ENCODE peak calls at places on chromosome 20, in six cellular contexts. One of them, this sample, is unnamed.

GRCh38 chr20:5161536-5162164 is 34.8 kb downstream of the CDS2 start:
- DNase-seq in HepG2: no peak
- DNase-seq in GM12878: no peak
- DNase-seq in K562: no peak
- DNase-seq in H1: no peak
- DNase-seq in GM12891: no peak
- DNase-seq in this sample: no peak

GRCh38 chr20:17500826-17501225 is 30.4 kb downstream of the BFSP1 start:
- DNase-seq in GM12878: no peak
- DNase-seq in H1: no peak
- DNase-seq in GM12891: no peak
- DNase-seq in HepG2: no peak
- DNase-seq in K562: no peak
- DNase-seq in this sample: no peak

GRCh38 chr20:46127396-46128010 is 9.4 kb downstream of the CD40 start:
- DNase-seq in H1: no peak
- DNase-seq in HepG2: no peak
- DNase-seq in GM12878: no peak
- DNase-seq in K562: no peak
- DNase-seq in GM12891: no peak
- DNase-seq in this sample: no peak

GRCh38 chr20:8744228-8744844 is 324.6 kb upstream of the PLCB4 start:
- DNase-seq in K562: no peak
- DNase-seq in H1: no peak
- DNase-seq in HepG2: no peak
- DNase-seq in GM12891: no peak
- DNase-seq in GM12878: no peak
- DNase-seq in this sample: no peak

GRCh38 chr20:24289737-24290481 is 179.5 kb upstream of the SYNDIG1 start:
- DNase-seq in GM12878: no peak
- DNase-seq in GM12891: no peak
- DNase-seq in HepG2: no peak
- DNase-seq in K562: no peak
- DNase-seq in H1: no peak
- DNase-seq in this sample: no peak

GRCh38 chr20:40654876-40655275 is 34.2 kb downstream of the MAFB start:
- DNase-seq in H1: no peak
- DNase-seq in GM12878: no peak
- DNase-seq in K562: no peak
- DNase-seq in HepG2: no peak
- DNase-seq in GM12891: no peak
- DNase-seq in this sample: no peak

GRCh38 chr20:18504479-18505060 is 3.2 kb upstream of the SEC23B start:
- DNase-seq in GM12891: no peak
- DNase-seq in H1: no peak
- DNase-seq in GM12878: no peak
- DNase-seq in K562: no peak
- DNase-seq in HepG2: no peak
- DNase-seq in this sample: no peak

GRCh38 chr20:23966927-23967615 is 21.5 kb downstream of the GGTLC1 start:
- DNase-seq in K562: no peak
- DNase-seq in GM12878: no peak
- DNase-seq in HepG2: no peak
- DNase-seq in GM12891: no peak
- DNase-seq in H1: no peak
- DNase-seq in this sample: no peak

GRCh38 chr20:45355209-45355608 is 7.0 kb upstream of the SDC4 start:
- DNase-seq in K562: no peak
- DNase-seq in HepG2: no peak
- DNase-seq in GM12891: no peak
- DNase-seq in GM12878: no peak
- DNase-seq in H1: no peak
- DNase-seq in this sample: no peak

GRCh38 chr20:45461225-45461624 is 8.3 kb upstream of the WFDC2 start:
- DNase-seq in GM12891: no peak
- DNase-seq in K562: no peak
- DNase-seq in GM12878: no peak
- DNase-seq in HepG2: no peak
- DNase-seq in H1: no peak
- DNase-seq in this sample: no peak

GRCh38 chr20:8305449-8305978 is 173.4 kb downstream of the PLCB1 start:
- DNase-seq in H1: peak; percentile 75
- DNase-seq in HepG2: peak; percentile 83
- DNase-seq in GM12891: peak; percentile 9
- DNase-seq in K562: peak; percentile 30
- DNase-seq in GM12878: peak; percentile 30
- DNase-seq in this sample: peak; percentile 2

GRCh38 chr20:3229158-3229557 is 9.8 kb downstream of the SLC4A11 start:
- DNase-seq in GM12878: no peak
- DNase-seq in H1: no peak
- DNase-seq in HepG2: no peak
- DNase-seq in K562: no peak
- DNase-seq in GM12891: no peak
- DNase-seq in this sample: no peak

GRCh38 chr20:32231245-32231644 is 23.6 kb downstream of the POFUT1 start:
- DNase-seq in HepG2: no peak
- DNase-seq in H1: no peak
- DNase-seq in K562: no peak
- DNase-seq in GM12891: no peak
- DNase-seq in GM12878: no peak
- DNase-seq in this sample: no peak

GRCh38 chr20:47876348-47877056 is 91.2 kb upstream of the SULF2 start:
- DNase-seq in GM12878: no peak
- DNase-seq in HepG2: no peak
- DNase-seq in GM12891: no peak
- DNase-seq in K562: no peak
- DNase-seq in H1: no peak
- DNase-seq in this sample: no peak

GRCh38 chr20:53738945-53739798 is 145.5 kb upstream of the ZNF217 start:
- DNase-seq in GM12891: no peak
- DNase-seq in GM12878: no peak
- DNase-seq in HepG2: no peak
- DNase-seq in H1: no peak
- DNase-seq in K562: peak; percentile 74
- DNase-seq in this sample: no peak

GRCh38 chr20:59598625-59599310 is 5.6 kb upstream of the PHACTR3 start:
- DNase-seq in GM12891: peak; percentile 69
- DNase-seq in K562: peak; percentile 77
- DNase-seq in H1: peak; percentile 65
- DNase-seq in HepG2: peak; percentile 55
- DNase-seq in GM12878: peak; percentile 8
- DNase-seq in this sample: peak; percentile 57

GRCh38 chr20:46624941-46625340 is 26.3 kb downstream of the SLC13A3 start:
- DNase-seq in H1: no peak
- DNase-seq in K562: no peak
- DNase-seq in GM12878: no peak
- DNase-seq in HepG2: no peak
- DNase-seq in GM12891: no peak
- DNase-seq in this sample: no peak

GRCh38 chr20:17958326-17959256 is 10.0 kb downstream of the SNX5 start:
- DNase-seq in GM12891: no peak
- DNase-seq in K562: no peak
- DNase-seq in HepG2: peak; percentile 88
- DNase-seq in H1: no peak
- DNase-seq in GM12878: no peak
- DNase-seq in this sample: no peak

GRCh38 chr20:48295966-48296421 is 510.7 kb upstream of the SULF2 start:
- DNase-seq in H1: no peak
- DNase-seq in GM12878: no peak
- DNase-seq in GM12891: no peak
- DNase-seq in K562: no peak
- DNase-seq in HepG2: peak; percentile 41
- DNase-seq in this sample: no peak

GRCh38 chr20:46520976-46521579 is 7.7 kb upstream of the ZNF334 start:
- DNase-seq in K562: peak; percentile 33
- DNase-seq in H1: peak; percentile 71
- DNase-seq in GM12891: no peak
- DNase-seq in HepG2: peak; percentile 80
- DNase-seq in GM12878: peak; percentile 25
- DNase-seq in this sample: no peak

GRCh38 chr20:6663104-6663503 is 104.4 kb upstream of the BMP2 start:
- DNase-seq in HepG2: no peak
- DNase-seq in K562: no peak
- DNase-seq in H1: no peak
- DNase-seq in GM12878: no peak
- DNase-seq in GM12891: no peak
- DNase-seq in this sample: no peak

GRCh38 chr20:13102689-13103088 is 93.9 kb downstream of the SPTLC3 start:
- DNase-seq in K562: no peak
- DNase-seq in H1: no peak
- DNase-seq in GM12878: no peak
- DNase-seq in HepG2: no peak
- DNase-seq in GM12891: no peak
- DNase-seq in this sample: no peak

GRCh38 chr20:2692036-2692885 is at the start of gene EBF4:
- DNase-seq in H1: peak; percentile 64
- DNase-seq in HepG2: no peak
- DNase-seq in GM12891: peak; percentile 63
- DNase-seq in GM12878: no peak
- DNase-seq in K562: peak; percentile 93
- DNase-seq in this sample: peak; percentile 59

GRCh38 chr20:25525857-25526256 is 59.5 kb downstream of the NINL start:
- DNase-seq in HepG2: peak; percentile 97
- DNase-seq in GM12878: no peak
- DNase-seq in GM12891: no peak
- DNase-seq in H1: no peak
- DNase-seq in K562: no peak
- DNase-seq in this sample: no peak

GRCh38 chr20:347640-348484 is 951 bp downstream of the NRSN2 start:
- DNase-seq in GM12878: peak; percentile 64
- DNase-seq in K562: peak; percentile 98
- DNase-seq in H1: peak; percentile 94
- DNase-seq in GM12891: peak; percentile 95
- DNase-seq in HepG2: peak; percentile 99
- DNase-seq in this sample: peak; percentile 95

GRCh38 chr20:826695-827323 is 6.7 kb upstream of the FAM110A start:
- DNase-seq in HepG2: no peak
- DNase-seq in GM12891: no peak
- DNase-seq in GM12878: no peak
- DNase-seq in H1: no peak
- DNase-seq in K562: no peak
- DNase-seq in this sample: no peak

GRCh38 chr20:32556312-32557184 is 28.6 kb downstream of the NOL4L start:
- DNase-seq in GM12891: no peak
- DNase-seq in GM12878: no peak
- DNase-seq in H1: no peak
- DNase-seq in K562: no peak
- DNase-seq in HepG2: no peak
- DNase-seq in this sample: no peak

GRCh38 chr20:46324960-46325703 is 16.8 kb upstream of the CDH22 start:
- DNase-seq in H1: no peak
- DNase-seq in HepG2: peak; percentile 69
- DNase-seq in K562: peak; percentile 43
- DNase-seq in GM12878: no peak
- DNase-seq in GM12891: no peak
- DNase-seq in this sample: no peak

DNA sequence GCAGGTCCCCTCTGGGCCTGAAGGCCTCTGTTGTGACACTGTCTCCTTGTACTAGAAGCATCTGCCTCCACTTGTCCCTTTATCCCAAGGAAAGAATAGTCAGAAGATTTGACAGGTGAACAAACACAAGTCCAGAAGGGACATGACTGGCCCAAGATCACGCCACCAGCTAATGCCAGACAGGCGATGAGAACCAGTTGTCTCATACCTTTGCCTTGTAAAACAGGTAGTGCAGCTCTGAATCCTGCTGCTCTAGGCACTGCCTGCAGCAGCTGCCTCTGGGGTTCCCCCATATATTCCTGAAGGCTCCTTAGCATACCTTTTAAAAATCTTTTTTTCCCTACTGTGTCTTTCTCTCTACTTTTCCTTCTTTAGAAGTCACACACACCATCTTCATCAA is 25.0 kb downstream of the SCAND1 start:
- DNase-seq in K562: no peak
- DNase-seq in HepG2: no peak
- DNase-seq in GM12891: no peak
- DNase-seq in H1: no peak
- DNase-seq in GM12878: no peak
- DNase-seq in this sample: no peak
- TF ChIP-seq POLR2A in K562: no peak
- TF ChIP-seq POLR2A in HepG2: no peak
- TF ChIP-seq POLR2A in GM12891: no peak
- TF ChIP-seq POLR2A in H1: no peak
- TF ChIP-seq POLR2A in GM12878: no peak
- TF ChIP-seq POLR2A in this sample: no peak

GRCh38 chr20:62313460-62314338 is 10.9 kb downstream of the ADRM1 start:
- DNase-seq in K562: no peak
- DNase-seq in GM12878: no peak
- DNase-seq in H1: no peak
- DNase-seq in HepG2: no peak
- DNase-seq in GM12891: no peak
- DNase-seq in this sample: no peak
- TF ChIP-seq TAF1 in K562: no peak
- TF ChIP-seq TAF1 in GM12878: no peak
- TF ChIP-seq TAF1 in H1: no peak
- TF ChIP-seq TAF1 in HepG2: no peak
- TF ChIP-seq TAF1 in GM12891: no peak
- TF ChIP-seq TAF1 in this sample: no peak

GRCh38 chr20:43460830-43461200 is 3.1 kb downstream of the SRSF6 start:
- DNase-seq in K562: no peak
- DNase-seq in HepG2: no peak
- DNase-seq in GM12878: no peak
- DNase-seq in GM12891: no peak
- DNase-seq in H1: no peak
- DNase-seq in this sample: no peak

GRCh38 chr20:43460172-43460829 is 2.6 kb downstream of the SRSF6 start:
- DNase-seq in GM12878: no peak
- DNase-seq in HepG2: no peak
- DNase-seq in H1: no peak
- DNase-seq in GM12891: no peak
- DNase-seq in K562: no peak
- DNase-seq in this sample: no peak

GRCh38 chr20:43457640-43458421 is at the start of gene SRSF6:
- DNase-seq in GM12891: peak; percentile 83
- DNase-seq in HepG2: peak; percentile 88
- DNase-seq in K562: peak; percentile 91
- DNase-seq in H1: peak; percentile 96
- DNase-seq in GM12878: peak; percentile 32
- DNase-seq in this sample: peak; percentile 80

GRCh38 chr20:43458422-43458924 is 777 bp downstream of the SRSF6 start:
- DNase-seq in GM12878: no peak
- DNase-seq in GM12891: no peak
- DNase-seq in HepG2: no peak
- DNase-seq in H1: no peak
- DNase-seq in K562: peak; percentile 83
- DNase-seq in this sample: no peak

GRCh38 chr20:43459022-43459942 is 1.6 kb downstream of the SRSF6 start:
- DNase-seq in GM12891: no peak
- DNase-seq in K562: peak; percentile 43
- DNase-seq in HepG2: no peak
- DNase-seq in GM12878: no peak
- DNase-seq in H1: no peak
- DNase-seq in this sample: no peak
- TF ChIP-seq POLR2AphosphoS5 in GM12891: no peak
- TF ChIP-seq POLR2AphosphoS5 in K562: peak; percentile 44
- TF ChIP-seq POLR2AphosphoS5 in HepG2: no peak
- TF ChIP-seq POLR2AphosphoS5 in GM12878: peak; percentile 70
- TF ChIP-seq POLR2AphosphoS5 in H1: peak; percentile 60
- TF ChIP-seq POLR2AphosphoS5 in this sample: no peak

GRCh38 chr20:38260378-38261053 is at the start of gene KIAA1755:
- DNase-seq in K562: peak; percentile 24
- DNase-seq in GM12891: no peak
- DNase-seq in GM12878: no peak
- DNase-seq in HepG2: peak; percentile 37
- DNase-seq in H1: peak; percentile 73
- DNase-seq in this sample: no peak
- TF ChIP-seq POLR2A in K562: no peak
- TF ChIP-seq POLR2A in GM12891: no peak
- TF ChIP-seq POLR2A in GM12878: no peak
- TF ChIP-seq POLR2A in HepG2: no peak
- TF ChIP-seq POLR2A in H1: no peak
- TF ChIP-seq POLR2A in this sample: no peak